ENCODE peak calls at places on chromosomes 16 and 17, in nine cellular contexts. D is AG20443; G is CD8-positive, alpha-beta T cell; A is NT2/D1; J is occipital lobe; Z is T-helper 17 cell; U is CD8-positive, alpha-beta memory T cell; M is breast epithelium; H is lower lobe of right lung. W is an unnamed sample.

GRCh38 chr17:30921544-30922196 is at the start of gene ADAP2:
- DNase-seq in D (peak), G (no peak), Z (no peak), U (no peak), J (no peak), M (peak), A (no peak), H (peak), W (no peak)

GRCh38 chr17:36848008-36848902 is 89.0 kb upstream of the LHX1 start:
- DNase-seq in U (no peak), A (no peak), G (no peak), D (no peak), M (no peak), H (no peak), Z (no peak), J (no peak), W (no peak)

GRCh38 chr16:89581045-89581695 is 5.6 kb downstream of the CPNE7 start:
- DNase-seq in H (no peak), J (no peak), G (no peak), A (no peak), Z (no peak), D (peak), M (no peak), U (no peak), W (peak)

GRCh38 chr17:8608001-8608400 is 22.5 kb downstream of the MYH10 start:
- DNase-seq in Z (no peak), A (no peak), U (no peak), M (no peak), H (no peak), G (no peak), J (no peak), D (no peak), W (no peak)

GRCh38 chr17:18205861-18206260 is 19.6 kb upstream of the LLGL1 start:
- DNase-seq in J (no peak), U (no peak), D (no peak), G (no peak), A (no peak), M (no peak), H (no peak), Z (no peak), W (no peak)

GRCh38 chr17:29004081-29004692 is 1.6 kb downstream of the SEZ6 start:
- DNase-seq in Z (no peak), U (no peak), H (no peak), G (no peak), J (no peak), A (no peak), M (no peak), D (no peak), W (no peak)

GRCh38 chr16:76946879-76947278 is 244.1 kb upstream of the MON1B start:
- DNase-seq in Z (no peak), J (no peak), H (no peak), G (no peak), A (no peak), D (no peak), U (no peak), M (no peak), W (no peak)

GRCh38 chr16:27690604-27691003 is 140.7 kb downstream of the KATNIP start:
- DNase-seq in D (peak), A (no peak), J (peak), U (no peak), G (no peak), H (no peak), Z (no peak), M (no peak), W (no peak)

GRCh38 chr16:53291757-53292392 is 142.4 kb upstream of the RBL2 start:
- DNase-seq in Z (no peak), A (no peak), D (no peak), J (no peak), H (no peak), G (no peak), U (no peak), M (no peak), W (no peak)

GRCh38 chr17:45314761-45315549 is 1.9 kb downstream of the MAP3K14 start:
- DNase-seq in U (no peak), D (no peak), Z (no peak), G (no peak), A (no peak), H (no peak), M (no peak), J (no peak), W (no peak)

GRCh38 chr17:54933921-54934320 is 33.3 kb downstream of the TOM1L1 start:
- DNase-seq in U (no peak), D (no peak), G (no peak), M (no peak), Z (no peak), A (no peak), J (no peak), H (no peak), W (no peak)

GRCh38 chr17:32927724-32928526 is at the start of gene TMEM98:
- DNase-seq in M (no peak), J (peak), H (no peak), D (peak), A (no peak), Z (no peak), G (no peak), U (no peak), W (no peak)

GRCh38 chr16:87966685-87967185 is 15.5 kb downstream of the BANP start:
- DNase-seq in H (peak), J (no peak), A (no peak), M (no peak), G (no peak), Z (no peak), D (peak), U (no peak), W (no peak)

GRCh38 chr17:39981207-39982068 is 831 bp downstream of the PSMD3 start:
- DNase-seq in M (no peak), U (no peak), D (peak), J (no peak), Z (no peak), A (no peak), G (no peak), H (no peak), W (no peak)